ENCODE peak calls at places on chromosomes 6 and 20, in four cellular contexts. N is amygdala, B is putamen, T is choroid plexus epithelial cell. X is an unnamed sample.

GRCh38 chr6:43951063-43951755 is 176.0 kb downstream of the MRPL14 start:
- DNase-seq in B (no peak), N (no peak), T (peak), X (no peak)

GRCh38 chr6:160069050-160069454 is 52.6 kb upstream of the SLC22A1 start:
- DNase-seq in B (no peak), T (no peak), N (no peak), X (no peak)

GRCh38 chr6:73985891-73986290 is 289.9 kb downstream of the CD109 start:
- DNase-seq in T (peak), B (no peak), N (no peak), X (no peak)

GRCh38 chr6:79656134-79656533 is 25.0 kb downstream of the SH3BGRL2 start:
- DNase-seq in N (no peak), T (no peak), B (no peak), X (no peak)

GRCh38 chr20:62363920-62364851 is 2.9 kb downstream of the LAMA5 start:
- DNase-seq in N (no peak), B (no peak), T (no peak), X (no peak)

GRCh38 chr6:159606786-159607185 is 86.3 kb downstream of the SOD2 start:
- DNase-seq in N (no peak), B (no peak), T (peak), X (no peak)

GRCh38 chr6:100475554-100476325 is 11.0 kb upstream of the SIM1 start:
- DNase-seq in B (no peak), T (no peak), N (no peak), X (no peak)

GRCh38 chr6:5068153-5068751 is 16.9 kb upstream of the PPP1R3G start:
- DNase-seq in N (no peak), T (no peak), B (no peak), X (no peak)

GRCh38 chr6:28892525-28892924 is 31.3 kb downstream of the TRIM27 start:
- DNase-seq in T (no peak), B (no peak), N (no peak), X (no peak)

GRCh38 chr6:155333414-155333813 is 19.1 kb upstream of the TFB1M start:
- DNase-seq in T (peak), B (no peak), N (no peak), X (no peak)

GRCh38 chr6:138970856-138971425 is 17.1 kb downstream of the REPS1 start:
- DNase-seq in N (no peak), T (peak), B (no peak), X (no peak)

GRCh38 chr20:39623584-39624234 is 661.6 kb downstream of the DHX35 start:
- DNase-seq in N (no peak), T (peak), B (no peak), X (no peak)

GRCh38 chr6:16182428-16182827 is 53.5 kb downstream of the MYLIP start:
- DNase-seq in B (no peak), N (no peak), T (no peak), X (no peak)

GRCh38 chr6:107657755-107658461 is 166.2 kb downstream of the SCML4 start:
- DNase-seq in B (no peak), T (peak), N (no peak), X (peak)

GRCh38 chr6:56073761-56074160 is 173.6 kb downstream of the COL21A1 start:
- DNase-seq in T (peak), N (no peak), B (no peak), X (no peak)

GRCh38 chr6:170451762-170452651 is 101.1 kb downstream of the PSMB1 start:
- DNase-seq in N (no peak), T (no peak), B (no peak), X (no peak)

GRCh38 chr6:27478141-27478705 is 5.3 kb upstream of the ZNF184 start:
- DNase-seq in T (peak), B (no peak), N (no peak), X (no peak)